ENCODE peak calls at places on chromosomes 11 and 22, in nine cellular contexts. O is left ventricle myocardium inferior, Z is heart left ventricle, A is aorta, P is ovary, H is colonic mucosa, G is adipocyte, C is SJSA1, M is uterus. F is an unnamed sample. For H3K27me3 and H3K9me3, the result is how much of the 10 kb centered on the place peaks cover.

GRCh38 chr11:68584097-68584496 is 100.2 kb upstream of the GAL start:
- DNase-seq in O (peak), Z (peak), A (no peak), P (peak), H (peak), G (peak), C (peak), M (no peak), F (peak)

GRCh38 chr11:33000181-33000580 is 15.5 kb upstream of the DEPDC7 start:
- DNase-seq in O (no peak), Z (no peak), A (no peak), P (no peak), H (no peak), G (peak), C (peak), M (no peak), F (no peak)

GRCh38 chr11:69480547-69481392 is 693 bp upstream of the LINC01488 start:
- DNase-seq in O (peak), Z (peak), A (peak), P (no peak), H (peak), G (no peak), C (no peak), M (no peak), F (no peak)

GRCh38 chr22:23862103-23862502 is 4.4 kb downstream of the SLC2A11 start:
- DNase-seq in O (no peak), Z (no peak), A (no peak), P (no peak), H (no peak), G (peak), C (peak), M (no peak), F (peak)

GRCh38 chr22:47129902-47130301 is 367.5 kb downstream of the TBC1D22A start:
- DNase-seq in O (peak), Z (no peak), A (peak), P (no peak), H (peak), G (no peak), C (no peak), M (no peak), F (no peak)

GRCh38 chr22:27719535-27720227 is 81.9 kb downstream of the MN1 start:
- DNase-seq in O (no peak), Z (peak), A (peak), P (no peak), H (peak), G (no peak), C (peak), M (no peak), F (peak)

GRCh38 chr11:16611395-16612233 is 126.8 kb upstream of the C11orf58 start:
- DNase-seq in O (no peak), Z (no peak), A (peak), P (no peak), H (no peak), G (no peak), C (no peak), M (no peak), F (no peak)

GRCh38 chr11:44112083-44112865 is 16.8 kb downstream of the EXT2 start:
- DNase-seq in O (peak), Z (peak), A (no peak), P (peak), H (no peak), G (peak), C (no peak), M (peak), F (peak)

GRCh38 chr22:26656896-26657851 is at the start of gene MIAT:
- DNase-seq in O (no peak), Z (no peak), A (no peak), P (no peak), H (peak), G (peak), C (no peak), M (no peak), F (no peak)

GRCh38 chr11:117064275-117064674 is 34.0 kb downstream of the SIK3 start:
- DNase-seq in O (no peak), Z (no peak), A (no peak), P (no peak), H (no peak), G (peak), C (no peak), M (no peak), F (no peak)

GRCh38 chr11:46916669-46917108 is 1.7 kb downstream of the LRP4 start:
- DNase-seq in O (peak), Z (peak), A (peak), P (peak), H (peak), G (peak), C (peak), M (peak), F (peak)

GRCh38 chr11:62985351-62985750 is 584 bp upstream of the SLC22A6 start:
- DNase-seq in O (no peak), Z (no peak), A (no peak), P (no peak), H (no peak), G (no peak), C (no peak), M (no peak), F (no peak)

GRCh38 chr11:18540207-18541009 is 13.7 kb upstream of the TSG101 start:
- DNase-seq in O (no peak), Z (no peak), A (no peak), P (no peak), H (no peak), G (peak), C (no peak), M (no peak), F (no peak)

GRCh38 chr11:102208835-102209234 is 98.6 kb downstream of the YAP1 start:
- DNase-seq in O (no peak), Z (no peak), A (no peak), P (no peak), H (no peak), G (no peak), C (no peak), M (no peak), F (no peak)

GRCh38 chr11:33195391-33196190 is 34.3 kb upstream of the CSTF3 start:
- DNase-seq in O (no peak), Z (no peak), A (no peak), P (no peak), H (no peak), G (peak), C (no peak), M (no peak), F (no peak)

GRCh38 chr11:1394936-1395772 is 5.4 kb downstream of the BRSK2 start:
- DNase-seq in O (no peak), Z (no peak), A (no peak), P (peak), H (no peak), G (no peak), C (no peak), M (no peak), F (no peak)

GRCh38 chr11:1208361-1209261 is 14.3 kb upstream of the MUC5B start:
- DNase-seq in O (peak), Z (no peak), A (peak), P (no peak), H (no peak), G (no peak), C (no peak), M (no peak), F (no peak)

GRCh38 chr11:23112987-23113886 is 253.0 kb upstream of the CCDC179 start:
- DNase-seq in O (no peak), Z (no peak), A (peak), P (no peak), H (peak), G (peak), C (peak), M (no peak), F (peak)

GRCh38 chr11:4083198-4083597 is 11.4 kb upstream of the RRM1 start:
- DNase-seq in O (no peak), Z (no peak), A (no peak), P (no peak), H (no peak), G (no peak), C (no peak), M (no peak), F (no peak)

GRCh38 chr11:955154-956049 is 29.7 kb downstream of the AP2A2 start:
- DNase-seq in O (no peak), Z (no peak), A (no peak), P (no peak), H (peak), G (no peak), C (no peak), M (no peak), F (no peak)

GRCh38 chr11:70173018-70173417 is 30.1 kb upstream of the FADD start:
- DNase-seq in O (no peak), Z (no peak), A (no peak), P (no peak), H (no peak), G (no peak), C (no peak), M (no peak), F (no peak)

GRCh38 chr22:23225724-23226496 is 45.6 kb downstream of the BCR start:
- DNase-seq in O (peak), Z (peak), A (peak), P (no peak), H (peak), G (peak), C (peak), M (peak), F (peak)

GRCh38 chr11:12179019-12179418 is 68.6 kb downstream of the MICAL2 start:
- DNase-seq in O (no peak), Z (no peak), A (no peak), P (no peak), H (peak), G (no peak), C (no peak), M (no peak), F (no peak)

GRCh38 chr11:86735462-86736302 is 63.3 kb upstream of the ME3 start:
- DNase-seq in O (no peak), Z (no peak), A (no peak), P (no peak), H (no peak), G (peak), C (peak), M (no peak), F (peak)

GRCh38 chr11:27088353-27088752 is 47.7 kb downstream of the BBOX1 start:
- DNase-seq in O (no peak), Z (no peak), A (no peak), P (no peak), H (no peak), G (peak), C (no peak), M (no peak), F (no peak)

GRCh38 chr11:57315491-57315890 is 9.3 kb downstream of the TNKS1BP1 start:
- DNase-seq in O (no peak), Z (no peak), A (peak), P (no peak), H (no peak), G (no peak), C (peak), M (no peak), F (no peak)

GRCh38 chr11:19398273-19398672 is 157.5 kb upstream of the E2F8 start:
- DNase-seq in O (no peak), Z (no peak), A (no peak), P (no peak), H (no peak), G (no peak), C (no peak), M (no peak), F (no peak)

GRCh38 chr22:40436460-40437431 is 66.4 kb downstream of the SGSM3 start:
- DNase-seq in O (peak), Z (peak), A (no peak), P (no peak), H (no peak), G (peak), C (peak), M (peak), F (no peak)

GRCh38 chr22:29370556-29370955 is 17.8 kb downstream of the AP1B1 start:
- DNase-seq in O (no peak), Z (no peak), A (no peak), P (no peak), H (no peak), G (no peak), C (no peak), M (no peak), F (no peak)

GRCh38 chr11:70628881-70629844 is 230.8 kb downstream of the CTTN start:
- DNase-seq in O (peak), Z (peak), A (no peak), P (no peak), H (peak), G (peak), C (peak), M (peak), F (no peak)

GRCh38 chr11:44609028-44609782 is 43.7 kb downstream of the CD82 start:
- DNase-seq in O (no peak), Z (no peak), A (no peak), P (no peak), H (no peak), G (no peak), C (no peak), M (no peak), F (no peak)

GRCh38 chr11:127114035-127114434 is 113.5 kb upstream of the KIRREL3 start:
- DNase-seq in O (no peak), Z (no peak), A (no peak), P (no peak), H (no peak), G (no peak), C (no peak), M (no peak), F (no peak)

GRCh38 chr11:1224491-1225385 is 1.9 kb downstream of the MUC5B start:
- DNase-seq in O (no peak), Z (no peak), A (peak), P (peak), H (peak), G (no peak), C (no peak), M (no peak), F (peak)

GRCh38 chr11:128688031-128688713 is 5.7 kb upstream of the FLI1 start:
- DNase-seq in O (no peak), Z (no peak), A (no peak), P (no peak), H (no peak), G (no peak), C (no peak), M (no peak), F (no peak)

GRCh38 chr11:102914238-102915043 is 39.7 kb upstream of the MMP12 start:
- DNase-seq in O (no peak), Z (no peak), A (no peak), P (no peak), H (peak), G (peak), C (peak), M (peak), F (peak)

GRCh38 chr22:50016988-50017700 is 4.6 kb upstream of the IL17REL start:
- DNase-seq in O (peak), Z (no peak), A (peak), P (no peak), H (no peak), G (no peak), C (no peak), M (peak), F (peak)
- H3K27me3 ChIP-seq in O (half or more), Z (under half), A (under half), P (under half), H (half or more), G (half or more), C (half or more), M (under half), F (under half)

DNA sequence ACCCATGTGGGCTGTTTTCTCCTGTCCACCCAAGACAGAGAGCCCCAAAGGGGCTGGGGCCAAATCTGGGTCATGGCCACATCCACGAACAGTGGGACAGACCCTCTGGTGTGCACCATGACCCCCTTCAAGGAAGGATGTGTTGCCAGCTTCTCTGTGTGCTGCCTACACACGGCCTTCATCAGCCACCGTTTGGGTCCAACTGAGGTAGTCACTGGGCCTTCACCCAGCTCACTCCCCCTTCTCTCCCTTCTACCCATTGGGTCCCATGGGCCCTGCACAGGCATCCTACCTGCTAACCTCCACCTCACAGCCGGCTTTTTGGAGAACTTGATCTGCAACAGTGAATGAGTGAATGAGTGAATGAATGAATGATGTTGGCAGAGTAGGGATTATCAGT is 1484.9 kb downstream of the BRD1 start:
- DNase-seq in O (no peak), Z (no peak), A (peak), P (no peak), H (no peak), G (no peak), C (no peak), M (no peak), F (no peak)
- H3K9me3 ChIP-seq in O (under half), Z (under half), A (under half), P (under half), H (under half), G (under half), C (under half), M (under half), F (under half)

GRCh38 chr22:50600967-50601668 is 525 bp downstream of the MAPK8IP2 start:
- DNase-seq in O (no peak), Z (no peak), A (peak), P (peak), H (no peak), G (no peak), C (no peak), M (no peak), F (no peak)
- H3K4me3 ChIP-seq in O (peak), Z (peak), A (peak), P (peak), H (no peak), G (no peak), C (no peak), M (peak), F (no peak)

DNA sequence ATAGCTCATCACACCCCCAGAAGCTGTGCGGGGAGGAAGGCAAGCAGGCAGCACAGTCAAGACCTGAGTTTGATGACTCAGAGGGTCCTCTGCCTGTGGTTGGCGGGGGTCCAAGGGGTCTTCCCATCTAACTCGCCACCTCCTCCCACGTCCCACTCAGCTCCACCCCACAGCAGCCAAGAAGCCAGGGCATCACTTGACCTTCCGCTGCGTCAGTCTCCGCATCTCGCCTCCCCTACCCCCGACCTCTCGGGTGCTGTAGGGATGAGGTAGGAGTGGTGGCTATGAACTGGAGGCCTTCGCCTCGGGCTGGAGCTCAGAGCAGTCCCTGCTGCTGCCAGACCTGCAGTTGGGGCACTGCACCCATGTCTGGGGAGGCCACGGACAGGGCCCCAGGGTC is 90.6 kb downstream of the CDKN1C start:
- DNase-seq in O (no peak), Z (no peak), A (peak), P (peak), H (no peak), G (no peak), C (no peak), M (peak), F (no peak)
- H3K27me3 ChIP-seq in O (under half), Z (under half), A (under half), P (under half), H (under half), G (under half), C (half or more), M (under half), F (under half)

GRCh38 chr11:98729118-98729517 is 291.6 kb upstream of the CNTN5 start:
- DNase-seq in O (no peak), Z (no peak), A (no peak), P (no peak), H (no peak), G (no peak), C (no peak), M (no peak), F (no peak)

GRCh38 chr11:98740335-98740734 is 280.4 kb upstream of the CNTN5 start:
- DNase-seq in O (no peak), Z (no peak), A (no peak), P (no peak), H (no peak), G (no peak), C (no peak), M (no peak), F (no peak)

GRCh38 chr11:98736813-98737212 is 283.9 kb upstream of the CNTN5 start:
- DNase-seq in O (no peak), Z (no peak), A (no peak), P (no peak), H (no peak), G (no peak), C (no peak), M (no peak), F (no peak)

GRCh38 chr11:98732947-98733346 is 287.8 kb upstream of the CNTN5 start:
- DNase-seq in O (no peak), Z (no peak), A (no peak), P (no peak), H (no peak), G (no peak), C (no peak), M (no peak), F (no peak)

GRCh38 chr11:98734686-98735085 is 286.1 kb upstream of the CNTN5 start:
- DNase-seq in O (no peak), Z (no peak), A (no peak), P (no peak), H (no peak), G (no peak), C (no peak), M (no peak), F (no peak)
- H3K9me3 ChIP-seq in O (under half), Z (under half), A (under half), P (under half), H (under half), G (under half), C (under half), M (under half), F (under half)

DNA sequence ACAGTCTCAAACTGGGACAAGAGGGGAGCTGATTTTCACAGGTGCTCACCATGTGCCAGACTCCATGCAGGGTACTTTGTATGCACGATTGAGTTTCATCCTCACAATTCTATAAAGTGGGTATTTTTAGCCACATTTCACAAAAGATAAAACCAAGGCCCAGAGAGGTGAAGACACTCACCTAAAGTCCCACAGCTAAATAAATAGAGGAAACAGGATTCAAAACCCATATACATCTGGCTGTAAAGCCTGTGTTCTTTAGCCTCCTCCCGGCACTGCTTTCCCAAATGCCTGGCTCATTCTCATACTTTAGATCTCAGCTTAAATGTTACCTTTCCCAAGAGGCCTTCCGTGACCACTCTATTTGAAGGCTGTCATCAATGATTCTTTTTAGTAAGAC is 13.2 kb upstream of the KCTD14 start:
- DNase-seq in O (no peak), Z (no peak), A (no peak), P (no peak), H (no peak), G (no peak), C (no peak), M (no peak), F (no peak)
- H3K4me3 ChIP-seq in O (no peak), Z (no peak), A (no peak), P (no peak), H (no peak), G (no peak), C (no peak), M (no peak), F (no peak)